ENCODE peak calls at places on chromosomes 16 and 17, in eight cellular contexts. D is stimulated activated CD8-positive, alpha-beta memory T cell treated with anti-CD3 and anti-CD28 coated beads, Interleukin-12 subunit alpha, Interleukin-12 subunit beta, amount 100 ng/mL, for 1 hour; X is fibroblast of lung; L is stimulated activated CD4-positive, alpha-beta T cell treated with anti-CD3 and anti-CD28 coated beads, Interleukin-12 subunit alpha, Interleukin-12 subunit beta, amount 100 ng/mL, for 4 hours; O is Calu3; H is dorsolateral prefrontal cortex; A is AG20443; M is T47D. U is an unnamed sample.

GRCh38 chr17:64277831-64278562 is 14.9 kb upstream of the TEX2 start:
- DNase-seq in H (no peak), L (no peak), D (no peak), M (no peak), A (peak), X (no peak), O (no peak), U (no peak)

GRCh38 chr16:53457670-53458069 is 23.4 kb downstream of the RBL2 start:
- DNase-seq in X (no peak), M (no peak), A (no peak), O (no peak), H (no peak), L (peak), D (peak), U (no peak)

GRCh38 chr17:13491916-13492315 is 109.8 kb downstream of the HS3ST3A1 start:
- DNase-seq in M (no peak), D (no peak), O (no peak), L (no peak), A (no peak), X (peak), H (no peak), U (no peak)

GRCh38 chr17:81094224-81094743 is 59.3 kb downstream of the BAIAP2 start:
- DNase-seq in O (no peak), A (no peak), M (no peak), H (no peak), L (no peak), D (no peak), X (no peak), U (no peak)

GRCh38 chr17:5584383-5584951 is at the start of gene NLRP1:
- DNase-seq in H (peak), L (peak), A (peak), X (peak), O (peak), D (peak), M (no peak), U (peak)

GRCh38 chr16:4515611-4516233 is 22.9 kb downstream of the CDIP1 start:
- DNase-seq in H (no peak), M (no peak), X (no peak), O (no peak), D (no peak), A (no peak), L (no peak), U (no peak)

GRCh38 chr17:2853722-2854580 is 57.7 kb downstream of the RAP1GAP2 start:
- DNase-seq in L (no peak), X (peak), H (no peak), O (peak), A (peak), M (peak), D (no peak), U (peak)

GRCh38 chr17:18186271-18186982 is 2.8 kb downstream of the ALKBH5 start:
- DNase-seq in X (peak), O (no peak), D (no peak), M (no peak), L (no peak), H (no peak), A (peak), U (no peak)

GRCh38 chr16:63695347-63695746 is 1426.5 kb downstream of the CDH11 start:
- DNase-seq in D (no peak), X (no peak), L (no peak), O (no peak), H (no peak), M (no peak), A (no peak), U (no peak)

GRCh38 chr17:60080545-60080944 is 1.8 kb upstream of the HEATR6 start:
- DNase-seq in O (no peak), M (no peak), X (no peak), D (no peak), A (no peak), H (no peak), L (no peak), U (no peak)

U was measured in AG08396.